ENCODE peak calls at places on chromosomes 3 and 15, in eight cellular contexts. One of them, this sample, is unnamed.

GRCh38 chr3:160611141-160611540 is 45.8 kb upstream of the KPNA4 start:
- DNase-seq in astrocyte of the hippocampus: no peak
- DNase-seq in AG09309: no peak
- DNase-seq in fibroblast of pulmonary artery: no peak
- DNase-seq in NT2/D1: no peak
- DNase-seq in GM23248: no peak
- DNase-seq in C1 segment of cervical spinal cord: no peak
- DNase-seq in COR-L47: no peak
- DNase-seq in this sample: no peak

GRCh38 chr3:69671082-69671952 is 67.9 kb upstream of the MITF start:
- DNase-seq in AG09309: no peak
- DNase-seq in fibroblast of pulmonary artery: peak; percentile 72
- DNase-seq in COR-L47: no peak
- DNase-seq in NT2/D1: peak; percentile 15
- DNase-seq in GM23248: peak; percentile 61
- DNase-seq in astrocyte of the hippocampus: peak; percentile 56
- DNase-seq in C1 segment of cervical spinal cord: peak; percentile 35
- DNase-seq in this sample: no peak

GRCh38 chr15:75200765-75201608 is 695 bp upstream of the C15orf39 start:
- DNase-seq in GM23248: peak; percentile 70
- DNase-seq in fibroblast of pulmonary artery: peak; percentile 29
- DNase-seq in COR-L47: peak; percentile 79
- DNase-seq in NT2/D1: no peak
- DNase-seq in astrocyte of the hippocampus: peak; percentile 41
- DNase-seq in AG09309: no peak
- DNase-seq in C1 segment of cervical spinal cord: no peak
- DNase-seq in this sample: no peak

GRCh38 chr3:133885241-133885711 is 10.4 kb downstream of the RAB6B start:
- DNase-seq in GM23248: no peak
- DNase-seq in fibroblast of pulmonary artery: no peak
- DNase-seq in COR-L47: no peak
- DNase-seq in C1 segment of cervical spinal cord: no peak
- DNase-seq in astrocyte of the hippocampus: no peak
- DNase-seq in NT2/D1: no peak
- DNase-seq in AG09309: no peak
- DNase-seq in this sample: no peak

GRCh38 chr3:179715582-179715981 is 62.7 kb downstream of the USP13 start:
- DNase-seq in fibroblast of pulmonary artery: no peak
- DNase-seq in COR-L47: no peak
- DNase-seq in NT2/D1: no peak
- DNase-seq in astrocyte of the hippocampus: no peak
- DNase-seq in AG09309: no peak
- DNase-seq in GM23248: no peak
- DNase-seq in C1 segment of cervical spinal cord: no peak
- DNase-seq in this sample: no peak

GRCh38 chr3:181694805-181695660 is 16.7 kb upstream of the SOX2 start:
- DNase-seq in AG09309: no peak
- DNase-seq in COR-L47: no peak
- DNase-seq in fibroblast of pulmonary artery: no peak
- DNase-seq in astrocyte of the hippocampus: peak; percentile 78
- DNase-seq in NT2/D1: no peak
- DNase-seq in GM23248: peak; percentile 20
- DNase-seq in C1 segment of cervical spinal cord: no peak
- DNase-seq in this sample: no peak

GRCh38 chr15:64334530-64334929 is 21.4 kb downstream of the CSNK1G1 start:
- DNase-seq in NT2/D1: no peak
- DNase-seq in COR-L47: no peak
- DNase-seq in fibroblast of pulmonary artery: no peak
- DNase-seq in C1 segment of cervical spinal cord: no peak
- DNase-seq in astrocyte of the hippocampus: no peak
- DNase-seq in GM23248: no peak
- DNase-seq in AG09309: no peak
- DNase-seq in this sample: no peak

GRCh38 chr3:150069158-150069536 is 98.5 kb upstream of the PFN2 start:
- DNase-seq in AG09309: no peak
- DNase-seq in GM23248: no peak
- DNase-seq in astrocyte of the hippocampus: no peak
- DNase-seq in COR-L47: no peak
- DNase-seq in fibroblast of pulmonary artery: no peak
- DNase-seq in NT2/D1: no peak
- DNase-seq in C1 segment of cervical spinal cord: no peak
- DNase-seq in this sample: no peak

GRCh38 chr15:57165992-57166391 is 210.3 kb upstream of the CGNL1 start:
- DNase-seq in AG09309: no peak
- DNase-seq in COR-L47: no peak
- DNase-seq in GM23248: peak; percentile 47
- DNase-seq in C1 segment of cervical spinal cord: no peak
- DNase-seq in fibroblast of pulmonary artery: peak; percentile 71
- DNase-seq in NT2/D1: no peak
- DNase-seq in astrocyte of the hippocampus: no peak
- DNase-seq in this sample: no peak

GRCh38 chr15:33284336-33284735 is 26.4 kb upstream of the RYR3 start:
- DNase-seq in fibroblast of pulmonary artery: no peak
- DNase-seq in NT2/D1: no peak
- DNase-seq in GM23248: no peak
- DNase-seq in COR-L47: no peak
- DNase-seq in AG09309: no peak
- DNase-seq in astrocyte of the hippocampus: no peak
- DNase-seq in C1 segment of cervical spinal cord: no peak
- DNase-seq in this sample: no peak

GRCh38 chr3:1404270-1404669 is 311.4 kb downstream of the CNTN6 start:
- DNase-seq in GM23248: peak; percentile 1
- DNase-seq in C1 segment of cervical spinal cord: no peak
- DNase-seq in COR-L47: peak; percentile 25
- DNase-seq in NT2/D1: peak; percentile 61
- DNase-seq in astrocyte of the hippocampus: peak; percentile 52
- DNase-seq in AG09309: no peak
- DNase-seq in fibroblast of pulmonary artery: peak; percentile 19
- DNase-seq in this sample: no peak

GRCh38 chr15:58229297-58229768 is 91.2 kb downstream of the AQP9 start:
- DNase-seq in NT2/D1: peak; percentile 81
- DNase-seq in astrocyte of the hippocampus: no peak
- DNase-seq in fibroblast of pulmonary artery: no peak
- DNase-seq in COR-L47: no peak
- DNase-seq in AG09309: no peak
- DNase-seq in C1 segment of cervical spinal cord: peak; percentile 48
- DNase-seq in GM23248: peak; percentile 53
- DNase-seq in this sample: no peak

GRCh38 chr3:187315872-187316271 is 24.3 kb upstream of the MASP1 start:
- DNase-seq in AG09309: no peak
- DNase-seq in astrocyte of the hippocampus: no peak
- DNase-seq in fibroblast of pulmonary artery: no peak
- DNase-seq in COR-L47: no peak
- DNase-seq in GM23248: peak; percentile 78
- DNase-seq in C1 segment of cervical spinal cord: no peak
- DNase-seq in NT2/D1: no peak
- DNase-seq in this sample: no peak

GRCh38 chr15:90863987-90864386 is 4.4 kb upstream of the FURIN start:
- DNase-seq in C1 segment of cervical spinal cord: no peak
- DNase-seq in fibroblast of pulmonary artery: no peak
- DNase-seq in COR-L47: no peak
- DNase-seq in astrocyte of the hippocampus: no peak
- DNase-seq in AG09309: no peak
- DNase-seq in GM23248: peak; percentile 58
- DNase-seq in NT2/D1: no peak
- DNase-seq in this sample: no peak

GRCh38 chr3:60636846-60637245 is 614.4 kb downstream of the FHIT start:
- DNase-seq in AG09309: no peak
- DNase-seq in C1 segment of cervical spinal cord: no peak
- DNase-seq in fibroblast of pulmonary artery: no peak
- DNase-seq in NT2/D1: peak; percentile 71
- DNase-seq in GM23248: peak; percentile 45
- DNase-seq in COR-L47: no peak
- DNase-seq in astrocyte of the hippocampus: peak; percentile 72
- DNase-seq in this sample: no peak

GRCh38 chr15:97680606-97681220 is 279.8 kb upstream of the ARRDC4 start:
- DNase-seq in GM23248: no peak
- DNase-seq in NT2/D1: no peak
- DNase-seq in fibroblast of pulmonary artery: no peak
- DNase-seq in COR-L47: no peak
- DNase-seq in AG09309: no peak
- DNase-seq in astrocyte of the hippocampus: no peak
- DNase-seq in C1 segment of cervical spinal cord: no peak
- DNase-seq in this sample: no peak

GRCh38 chr3:131232711-131233267 is 148.8 kb upstream of the NUDT16 start:
- DNase-seq in C1 segment of cervical spinal cord: no peak
- DNase-seq in AG09309: no peak
- DNase-seq in COR-L47: no peak
- DNase-seq in GM23248: no peak
- DNase-seq in NT2/D1: no peak
- DNase-seq in fibroblast of pulmonary artery: no peak
- DNase-seq in astrocyte of the hippocampus: no peak
- DNase-seq in this sample: no peak

GRCh38 chr3:86989611-86990010 is 1.3 kb downstream of the VGLL3 start:
- DNase-seq in COR-L47: no peak
- DNase-seq in NT2/D1: no peak
- DNase-seq in C1 segment of cervical spinal cord: no peak
- DNase-seq in GM23248: peak; percentile 63
- DNase-seq in AG09309: no peak
- DNase-seq in fibroblast of pulmonary artery: peak; percentile 38
- DNase-seq in astrocyte of the hippocampus: no peak
- DNase-seq in this sample: no peak

GRCh38 chr15:59941612-59942011 is 62.5 kb upstream of the FOXB1 start:
- DNase-seq in C1 segment of cervical spinal cord: no peak
- DNase-seq in fibroblast of pulmonary artery: no peak
- DNase-seq in NT2/D1: peak; percentile 72
- DNase-seq in astrocyte of the hippocampus: peak; percentile 58
- DNase-seq in GM23248: no peak
- DNase-seq in AG09309: no peak
- DNase-seq in COR-L47: no peak
- DNase-seq in this sample: no peak

GRCh38 chr3:187296058-187296457 is 4.5 kb upstream of the MASP1 start:
- DNase-seq in C1 segment of cervical spinal cord: no peak
- DNase-seq in AG09309: no peak
- DNase-seq in NT2/D1: no peak
- DNase-seq in GM23248: peak; percentile 78
- DNase-seq in fibroblast of pulmonary artery: no peak
- DNase-seq in COR-L47: no peak
- DNase-seq in astrocyte of the hippocampus: peak; percentile 39
- DNase-seq in this sample: no peak

GRCh38 chr3:116102037-116102436 is 343.2 kb downstream of the LSAMP start:
- DNase-seq in C1 segment of cervical spinal cord: no peak
- DNase-seq in astrocyte of the hippocampus: no peak
- DNase-seq in GM23248: no peak
- DNase-seq in COR-L47: no peak
- DNase-seq in AG09309: no peak
- DNase-seq in fibroblast of pulmonary artery: peak; percentile 11
- DNase-seq in NT2/D1: no peak
- DNase-seq in this sample: no peak

GRCh38 chr3:175932586-175932985 is 1073.5 kb downstream of the NAALADL2 start:
- DNase-seq in NT2/D1: no peak
- DNase-seq in GM23248: peak; percentile 15
- DNase-seq in COR-L47: no peak
- DNase-seq in astrocyte of the hippocampus: peak; percentile 23
- DNase-seq in C1 segment of cervical spinal cord: no peak
- DNase-seq in AG09309: no peak
- DNase-seq in fibroblast of pulmonary artery: peak; percentile 9
- DNase-seq in this sample: no peak

GRCh38 chr15:81111510-81112375 is 22.3 kb upstream of the CFAP161 start:
- DNase-seq in C1 segment of cervical spinal cord: no peak
- DNase-seq in GM23248: peak; percentile 66
- DNase-seq in NT2/D1: no peak
- DNase-seq in COR-L47: no peak
- DNase-seq in AG09309: no peak
- DNase-seq in fibroblast of pulmonary artery: no peak
- DNase-seq in astrocyte of the hippocampus: no peak
- DNase-seq in this sample: no peak

GRCh38 chr3:64561503-64561810 is 126.3 kb downstream of the ADAMTS9 start:
- DNase-seq in AG09309: no peak
- DNase-seq in C1 segment of cervical spinal cord: no peak
- DNase-seq in GM23248: no peak
- DNase-seq in fibroblast of pulmonary artery: no peak
- DNase-seq in astrocyte of the hippocampus: no peak
- DNase-seq in COR-L47: no peak
- DNase-seq in NT2/D1: no peak
- DNase-seq in this sample: no peak

GRCh38 chr3:15592968-15593367 is 8.4 kb downstream of the HACL1 start:
- DNase-seq in NT2/D1: no peak
- DNase-seq in GM23248: no peak
- DNase-seq in fibroblast of pulmonary artery: no peak
- DNase-seq in astrocyte of the hippocampus: no peak
- DNase-seq in C1 segment of cervical spinal cord: no peak
- DNase-seq in COR-L47: no peak
- DNase-seq in AG09309: no peak
- DNase-seq in this sample: no peak

GRCh38 chr3:163481738-163482137 is 1596.6 kb downstream of the SI start:
- DNase-seq in GM23248: no peak
- DNase-seq in C1 segment of cervical spinal cord: no peak
- DNase-seq in astrocyte of the hippocampus: no peak
- DNase-seq in fibroblast of pulmonary artery: no peak
- DNase-seq in NT2/D1: no peak
- DNase-seq in AG09309: no peak
- DNase-seq in COR-L47: no peak
- DNase-seq in this sample: no peak

GRCh38 chr15:45276851-45277250 is 24.8 kb downstream of the SLC28A2 start:
- DNase-seq in NT2/D1: no peak
- DNase-seq in fibroblast of pulmonary artery: peak; percentile 38
- DNase-seq in AG09309: peak; percentile 13
- DNase-seq in GM23248: peak; percentile 58
- DNase-seq in astrocyte of the hippocampus: peak; percentile 20
- DNase-seq in COR-L47: peak; percentile 36
- DNase-seq in C1 segment of cervical spinal cord: no peak
- DNase-seq in this sample: no peak

GRCh38 chr15:59311245-59311644 is 61.4 kb downstream of the MYO1E start:
- DNase-seq in AG09309: no peak
- DNase-seq in C1 segment of cervical spinal cord: no peak
- DNase-seq in NT2/D1: no peak
- DNase-seq in GM23248: no peak
- DNase-seq in astrocyte of the hippocampus: no peak
- DNase-seq in fibroblast of pulmonary artery: no peak
- DNase-seq in COR-L47: no peak
- DNase-seq in this sample: no peak

This sample was measured in BJ.